ENCODE peak calls at places on chromosome X, in five cellular contexts. D is HCT116, Z is colonic mucosa, E is neuronal stem cell, G is HepG2. J is an unnamed sample.

GRCh38 chrX:119502727-119503483 is 34.7 kb downstream of the SLC25A5 start:
- DNase-seq in D (no peak), Z (peak), E (no peak), G (peak), J (no peak)

GRCh38 chrX:71870337-71871098 is 40.1 kb upstream of the NHSL2 start:
- DNase-seq in D (peak), Z (no peak), E (peak), G (peak), J (no peak)

GRCh38 chrX:3263681-3264126 is 82.7 kb downstream of the MXRA5 start:
- DNase-seq in D (no peak), Z (no peak), E (no peak), G (no peak), J (no peak)

GRCh38 chrX:50707376-50707775 is 106.6 kb downstream of the SHROOM4 start:
- DNase-seq in D (no peak), Z (no peak), E (no peak), G (no peak), J (no peak)

GRCh38 chrX:40156472-40157227 is 58.9 kb upstream of the BCOR start:
- DNase-seq in D (no peak), Z (no peak), E (no peak), G (no peak), J (no peak)

GRCh38 chrX:123859409-123859827 is 435 bp upstream of the XIAP start:
- DNase-seq in D (no peak), Z (peak), E (peak), G (no peak), J (no peak)

GRCh38 chrX:56623316-56623715 is 59.9 kb downstream of the UBQLN2 start:
- DNase-seq in D (no peak), Z (no peak), E (no peak), G (no peak), J (no peak)

GRCh38 chrX:117508021-117508420 is 608.6 kb downstream of the KLHL13 start:
- DNase-seq in D (no peak), Z (no peak), E (no peak), G (no peak), J (no peak)

GRCh38 chrX:31297881-31298280 is 226.0 kb upstream of the FTHL17 start:
- DNase-seq in D (no peak), Z (no peak), E (no peak), G (no peak), J (no peak)

GRCh38 chrX:155048997-155049619 is 21.8 kb downstream of the CMC4 start:
- DNase-seq in D (no peak), Z (peak), E (peak), G (peak), J (no peak)

GRCh38 chrX:49269768-49270248 is at the start of gene PPP1R3F:
- DNase-seq in D (no peak), Z (no peak), E (no peak), G (no peak), J (no peak)

GRCh38 chrX:38514014-38514854 is 47.1 kb upstream of the TSPAN7 start:
- DNase-seq in D (no peak), Z (no peak), E (no peak), G (no peak), J (no peak)

GRCh38 chrX:33726281-33727160 is 405.6 kb downstream of the FAM47A start:
- DNase-seq in D (no peak), Z (no peak), E (no peak), G (no peak), J (no peak)

GRCh38 chrX:128754130-128754529 is 701.9 kb upstream of the ACTRT1 start:
- DNase-seq in D (no peak), Z (no peak), E (no peak), G (peak), J (no peak)

GRCh38 chrX:124098089-124098488 is 136.6 kb downstream of the STAG2 start:
- DNase-seq in D (no peak), Z (no peak), E (no peak), G (peak), J (peak)

GRCh38 chrX:30301203-30301602 is 8.0 kb downstream of the NR0B1 start:
- DNase-seq in D (no peak), Z (no peak), E (no peak), G (no peak), J (no peak)

GRCh38 chrX:22296871-22297270 is 24.2 kb downstream of the CBLL2 start:
- DNase-seq in D (no peak), Z (no peak), E (no peak), G (no peak), J (peak)

GRCh38 chrX:155949098-155949497 is 48.4 kb upstream of the IL9R start:
- DNase-seq in D (no peak), Z (no peak), E (no peak), G (no peak), J (no peak)

GRCh38 chrX:75781618-75782017 is 3.4 kb downstream of the MAGEE2 start:
- DNase-seq in D (no peak), Z (no peak), E (peak), G (no peak), J (no peak)

GRCh38 chrX:154121961-154122360 is 22.1 kb upstream of the OPN1LW start:
- DNase-seq in D (no peak), Z (no peak), E (no peak), G (no peak), J (no peak)

GRCh38 chrX:12771445-12772069 is 19.7 kb upstream of the PRPS2 start:
- DNase-seq in D (peak), Z (peak), E (peak), G (no peak), J (no peak)

GRCh38 chrX:81957900-81958545 is 756.1 kb downstream of the SH3BGRL start:
- DNase-seq in D (no peak), Z (no peak), E (peak), G (no peak), J (peak)

DNA sequence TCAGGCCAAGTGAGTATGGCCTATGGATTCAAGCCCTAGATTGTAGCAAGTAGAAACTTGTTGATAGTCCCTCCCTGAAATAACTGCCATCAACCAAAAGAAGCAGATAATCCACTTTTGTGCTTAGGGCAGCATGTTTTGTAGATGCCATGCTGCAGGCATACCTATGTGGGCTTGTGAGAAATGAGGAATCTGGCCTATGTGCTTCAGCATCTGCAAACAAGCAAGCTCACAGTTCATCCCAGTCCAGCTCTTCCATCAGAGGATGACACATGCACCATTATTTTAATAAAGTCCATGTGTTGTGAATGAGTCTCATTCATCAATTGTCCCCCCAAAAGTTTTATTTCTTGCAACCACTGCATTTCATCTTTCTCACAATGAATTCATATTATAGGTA is 421.9 kb upstream of the DIPK2B start:
- DNase-seq in D (no peak), Z (no peak), E (no peak), G (no peak), J (no peak)
- H3K9ac ChIP-seq in D (no peak), Z (no peak), E (no peak), G (no peak), J (no peak)

GRCh38 chrX:10582945-10583344 is 37.4 kb downstream of the MID1 start:
- DNase-seq in D (no peak), Z (no peak), E (no peak), G (no peak), J (no peak)
- H3K9ac ChIP-seq in D (no peak), Z (no peak), E (no peak), G (no peak), J (no peak)

GRCh38 chrX:136158685-136159084 is 11.4 kb downstream of the FHL1 start:
- DNase-seq in D (no peak), Z (no peak), E (no peak), G (no peak), J (no peak)

GRCh38 chrX:136157187-136157586 is 9.9 kb downstream of the FHL1 start:
- DNase-seq in D (no peak), Z (no peak), E (no peak), G (no peak), J (no peak)

GRCh38 chrX:136156560-136157117 is 9.3 kb downstream of the FHL1 start:
- DNase-seq in D (no peak), Z (no peak), E (no peak), G (no peak), J (no peak)

GRCh38 chrX:136159615-136160025 is 12.3 kb downstream of the FHL1 start:
- DNase-seq in D (no peak), Z (no peak), E (no peak), G (no peak), J (no peak)

DNA sequence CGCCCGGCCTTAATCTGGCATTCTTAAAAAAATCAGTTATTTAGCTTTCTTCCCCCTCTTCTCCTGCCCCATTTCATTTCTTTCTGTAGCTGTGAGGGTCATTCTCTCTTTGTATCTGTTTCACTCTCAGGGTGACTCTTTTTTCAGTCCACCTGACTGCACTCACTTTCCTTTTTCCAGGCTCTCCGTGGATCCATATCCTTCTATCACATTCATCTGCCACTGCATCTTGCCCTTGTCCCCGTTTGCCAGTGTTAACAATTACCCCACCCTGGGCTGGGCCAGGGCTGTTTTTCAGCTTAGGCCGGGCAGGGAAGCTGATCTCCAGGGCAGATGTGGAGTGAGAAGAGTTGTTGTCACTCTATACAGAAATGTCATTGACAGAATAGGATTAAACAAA is 7.7 kb downstream of the FHL1 start:
- DNase-seq in D (no peak), Z (no peak), E (no peak), G (no peak), J (no peak)
- H3K9ac ChIP-seq in D (no peak), Z (no peak), E (no peak), G (no peak), J (no peak)

GRCh38 chrX:100408643-100409315 is 1.3 kb downstream of the PCDH19 start:
- DNase-seq in D (no peak), Z (no peak), E (no peak), G (no peak), J (no peak)
- H3K9ac ChIP-seq in D (no peak), Z (no peak), E (peak), G (no peak), J (no peak)